ENCODE peak calls at places on chromosomes 4 and X, in six cellular contexts. M is HCT116, O is K562, D is SK-N-SH, U is HepG2, S is GM12878. Q is an unnamed sample.

GRCh38 chr4:88823058-88823919 is 125.7 kb upstream of the NAP1L5 start:
- DNase-seq in M (peak; percentile 29), O (peak; percentile 85), D (peak; percentile 26), U (peak; percentile 61), S (peak; percentile 57), Q (peak; percentile 32)

GRCh38 chr4:73477176-73477575 is 4.4 kb upstream of the AFM start:
- DNase-seq in M (no peak), O (no peak), D (no peak), U (no peak), S (no peak), Q (no peak)

GRCh38 chrX:149043401-149043800 is 461.7 kb downstream of the IDS start:
- DNase-seq in M (no peak), O (no peak), D (no peak), U (no peak), S (no peak), Q (no peak)

GRCh38 chrX:16416588-16416987 is 233.4 kb upstream of the S100G start:
- DNase-seq in M (no peak), O (no peak), D (no peak), U (no peak), S (no peak), Q (peak; percentile 26)

GRCh38 chr4:39227906-39228305 is 45.6 kb downstream of the WDR19 start:
- DNase-seq in M (no peak), O (no peak), D (no peak), U (no peak), S (no peak), Q (no peak)

GRCh38 chrX:35726176-35726575 is 72.0 kb upstream of the MAGEB16 start:
- DNase-seq in M (no peak), O (no peak), D (no peak), U (no peak), S (no peak), Q (peak; percentile 46)

GRCh38 chr4:111943796-111944203 is 201.5 kb upstream of the FAM241A start:
- DNase-seq in M (peak; percentile 66), O (peak; percentile 9), D (peak; percentile 5), U (peak; percentile 28), S (no peak), Q (peak; percentile 18)

GRCh38 chrX:153889123-153889522 is 3.1 kb upstream of the L1CAM start:
- DNase-seq in M (no peak), O (no peak), D (no peak), U (no peak), S (no peak), Q (no peak)

GRCh38 chr4:99461623-99462401 is 26.7 kb upstream of the ADH7 start:
- DNase-seq in M (no peak), O (no peak), D (no peak), U (no peak), S (no peak), Q (no peak)

GRCh38 chr4:157265281-157265680 is 44.8 kb downstream of the GRIA2 start:
- DNase-seq in M (peak; percentile 16), O (no peak), D (no peak), U (no peak), S (no peak), Q (no peak)

GRCh38 chr4:72779256-72779655 is 210.2 kb upstream of the ADAMTS3 start:
- DNase-seq in M (no peak), O (no peak), D (no peak), U (no peak), S (no peak), Q (no peak)

GRCh38 chr4:155667538-155668511 is 1.2 kb downstream of the GUCY1A1 start:
- DNase-seq in M (no peak), O (no peak), D (peak; percentile 80), U (no peak), S (no peak), Q (no peak)

GRCh38 chr4:124321370-124321769 is 391.2 kb downstream of the ANKRD50 start:
- DNase-seq in M (no peak), O (no peak), D (no peak), U (no peak), S (no peak), Q (no peak)

GRCh38 chrX:372856-373640 is 13.7 kb downstream of the PPP2R3B start:
- DNase-seq in M (no peak), O (no peak), D (no peak), U (no peak), S (no peak), Q (no peak)

GRCh38 chr4:87559090-87559837 is 30.1 kb upstream of the SPARCL1 start:
- DNase-seq in M (no peak), O (no peak), D (peak; percentile 40), U (no peak), S (peak; percentile 50), Q (no peak)

GRCh38 chr4:107699466-107700206 is 20.4 kb downstream of the PAPSS1 start:
- DNase-seq in M (no peak), O (no peak), D (no peak), U (no peak), S (no peak), Q (no peak)

GRCh38 chr4:105352826-105353225 is 121.0 kb downstream of the PPA2 start:
- DNase-seq in M (no peak), O (peak; percentile 44), D (no peak), U (no peak), S (peak; percentile 11), Q (no peak)

GRCh38 chrX:137566746-137567473 is 983 bp downstream of the ZIC3 start:
- DNase-seq in M (no peak), O (no peak), D (no peak), U (no peak), S (no peak), Q (no peak)

DNA sequence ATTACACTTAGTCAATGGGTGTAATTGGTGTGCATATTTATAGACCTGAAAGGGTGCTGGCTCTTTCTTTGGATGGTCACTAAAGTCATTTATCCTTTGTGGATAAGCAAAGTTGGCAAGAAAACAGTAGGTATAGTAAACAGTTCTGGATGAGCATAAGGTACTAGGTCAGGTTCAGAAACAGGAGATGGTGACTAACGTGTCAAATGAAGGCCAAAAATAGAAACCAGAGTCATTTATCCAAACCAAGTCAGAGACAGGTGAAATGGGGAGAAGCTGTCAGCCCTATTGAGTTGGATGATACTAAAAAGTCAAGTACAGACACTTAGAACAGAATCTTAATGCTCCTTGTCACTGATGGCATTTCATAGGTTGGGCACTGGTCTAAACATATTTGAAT is 313.1 kb downstream of the KLHL13 start:
- DNase-seq in M (no peak), O (no peak), D (no peak), U (no peak), S (no peak), Q (no peak)
- TF ChIP-seq JUND in M (no peak), O (no peak), D (no peak), U (no peak), S (no peak), Q (no peak)

GRCh38 chr4:89847571-89848325 is 10.8 kb upstream of the SNCA start:
- DNase-seq in M (no peak), O (no peak), D (no peak), U (no peak), S (no peak), Q (no peak)
- TF ChIP-seq JUND in M (no peak), O (no peak), D (no peak), U (no peak), S (no peak), Q (no peak)

DNA sequence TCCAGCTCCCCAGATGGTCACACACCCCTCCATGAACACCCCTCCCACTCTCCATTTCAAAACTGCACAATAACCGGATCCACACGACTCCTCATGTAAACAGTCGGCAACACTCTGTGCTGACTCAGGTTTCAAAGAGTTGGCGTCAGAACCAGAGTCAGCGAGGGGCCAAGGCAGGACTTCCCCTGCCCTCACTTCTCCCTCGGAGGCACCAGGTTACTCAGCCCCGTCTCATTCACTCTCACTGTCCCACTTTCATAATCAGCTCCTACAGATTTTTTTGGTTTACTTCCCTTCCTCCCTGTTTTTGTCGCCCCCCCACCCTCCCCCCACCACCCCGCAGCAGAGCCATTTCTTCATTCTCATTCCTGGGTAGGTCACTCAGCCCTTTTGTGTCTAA is 2.7 kb upstream of the TIMP1 start:
- DNase-seq in M (no peak), O (no peak), D (no peak), U (no peak), S (no peak), Q (no peak)
- TF ChIP-seq JUND in M (no peak), O (no peak), D (no peak), U (no peak), S (no peak), Q (no peak)

DNA sequence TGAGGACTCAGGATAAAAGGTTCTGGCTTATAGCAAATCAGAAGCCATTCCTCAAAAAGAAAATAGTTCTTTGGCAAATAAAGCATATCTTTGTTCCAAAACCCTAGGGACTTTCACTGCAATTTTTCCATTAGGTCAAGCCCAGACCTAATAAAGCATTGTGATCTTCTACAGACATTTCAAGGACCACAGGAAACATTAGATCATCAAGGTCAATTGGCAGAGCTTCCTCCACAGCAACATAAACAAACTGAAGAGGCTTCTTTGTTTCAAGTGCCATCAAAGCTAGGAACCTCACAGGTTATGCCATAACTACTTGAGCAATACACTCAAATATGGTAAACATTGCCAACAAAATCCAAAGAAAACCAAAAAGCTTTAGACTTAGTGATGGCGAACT is 144.9 kb downstream of the ANXA5 start:
- DNase-seq in M (no peak), O (no peak), D (no peak), U (peak; percentile 14), S (no peak), Q (no peak)
- TF ChIP-seq JUND in M (no peak), O (no peak), D (no peak), U (no peak), S (no peak), Q (no peak)

GRCh38 chr4:147034372-147034771 is 88.7 kb upstream of the TTC29 start:
- DNase-seq in M (no peak), O (no peak), D (no peak), U (no peak), S (no peak), Q (no peak)

GRCh38 chr4:147025042-147025441 is 79.4 kb upstream of the TTC29 start:
- DNase-seq in M (no peak), O (no peak), D (no peak), U (no peak), S (no peak), Q (no peak)

DNA sequence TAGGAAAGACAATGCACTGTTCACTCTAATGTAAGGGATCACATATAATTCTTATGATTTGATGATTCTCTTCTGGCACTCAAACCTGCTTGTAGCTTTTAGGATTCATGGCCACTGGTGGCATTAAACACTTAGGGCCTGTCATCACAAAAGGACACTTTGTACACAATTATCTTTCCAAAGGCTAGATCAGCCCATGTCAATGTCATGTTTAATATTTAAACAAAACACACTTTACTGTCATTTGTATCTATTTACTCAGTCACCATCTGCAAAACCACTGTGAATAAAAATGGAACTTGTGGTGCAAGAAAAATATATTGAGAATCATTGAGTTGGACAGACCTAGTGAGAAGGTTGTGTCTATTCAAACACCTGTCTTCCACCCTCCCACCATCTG is 83.6 kb upstream of the TTC29 start:
- DNase-seq in M (no peak), O (no peak), D (no peak), U (no peak), S (no peak), Q (no peak)
- TF ChIP-seq JUND in M (no peak), O (no peak), D (no peak), U (no peak), S (no peak), Q (no peak)

DNA sequence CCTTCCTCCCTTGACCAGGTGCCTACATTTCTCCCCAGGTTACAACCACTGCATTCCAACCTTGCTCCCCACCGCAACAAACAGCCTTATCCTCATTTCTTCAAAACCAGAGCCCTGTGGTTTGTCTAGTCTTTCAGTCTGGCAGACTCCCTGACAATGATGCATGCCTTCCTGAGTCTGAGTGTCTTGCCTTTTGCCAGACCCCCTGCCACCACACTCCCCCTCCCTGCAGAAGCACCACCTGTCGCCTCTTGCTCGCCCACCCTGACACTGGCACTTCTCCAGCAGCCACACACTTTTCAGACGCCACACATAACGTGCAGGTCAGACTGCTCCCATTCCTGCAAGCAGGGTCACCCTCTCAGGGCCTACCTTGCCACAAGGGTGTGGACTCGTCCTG is 349.2 kb upstream of the NOCT start:
- DNase-seq in M (no peak), O (no peak), D (no peak), U (no peak), S (no peak), Q (no peak)
- TF ChIP-seq JUND in M (no peak), O (no peak), D (no peak), U (no peak), S (no peak), Q (no peak)